ENCODE peak calls at places on chromosomes 12 and 14, in seven cellular contexts. V is nephron progenitor cell, X is NCI-H524, Q is ecto neural progenitor cell, N is kidney glomerular epithelial cell, H is left colon, B is gastrocnemius medialis. W is an unnamed sample.

GRCh38 chr14:22848391-22849164 is 12.2 kb downstream of the MMP14 start:
- DNase-seq in Q (no peak), V (peak), N (no peak), H (peak), B (peak), X (peak), W (no peak)

GRCh38 chr14:47227051-47227600 is 448.3 kb downstream of the MDGA2 start:
- DNase-seq in N (no peak), H (no peak), V (no peak), Q (no peak), B (no peak), X (no peak), W (peak)

GRCh38 chr12:15823360-15824128 is 34.4 kb upstream of the EPS8 start:
- DNase-seq in Q (no peak), N (no peak), B (no peak), H (no peak), X (no peak), V (no peak), W (no peak)

GRCh38 chr12:108856428-108857157 is 790 bp downstream of the SSH1 start:
- DNase-seq in X (peak), V (peak), B (peak), H (peak), N (peak), Q (peak), W (no peak)

GRCh38 chr14:57714487-57714899 is 151.4 kb downstream of the SLC35F4 start:
- DNase-seq in B (no peak), V (peak), H (no peak), Q (no peak), X (peak), N (peak), W (no peak)

GRCh38 chr14:78752789-78753188 is 582.6 kb downstream of the NRXN3 start:
- DNase-seq in B (no peak), Q (no peak), H (no peak), N (no peak), X (no peak), V (no peak), W (no peak)

GRCh38 chr12:28092396-28092795 is 97.9 kb upstream of the CCDC91 start:
- DNase-seq in V (no peak), Q (no peak), H (no peak), N (no peak), B (no peak), X (no peak), W (no peak)

GRCh38 chr12:12003609-12004008 is 67.1 kb upstream of the BCL2L14 start:
- DNase-seq in N (no peak), X (no peak), Q (no peak), H (no peak), V (no peak), B (no peak), W (no peak)

GRCh38 chr12:122845865-122846621 is 10.8 kb downstream of the HIP1R start:
- DNase-seq in V (no peak), H (no peak), Q (no peak), B (no peak), N (no peak), X (peak), W (no peak)

GRCh38 chr14:50087350-50088116 is 28.8 kb downstream of the VCPKMT start:
- DNase-seq in V (no peak), Q (no peak), N (no peak), H (no peak), B (no peak), X (peak), W (no peak)

GRCh38 chr14:92143962-92144361 is 22.2 kb downstream of the CPSF2 start:
- DNase-seq in V (no peak), N (no peak), B (no peak), Q (no peak), X (no peak), H (no peak), W (no peak)

GRCh38 chr12:57840701-57841100 is 5.8 kb downstream of the CTDSP2 start:
- DNase-seq in V (no peak), X (peak), H (no peak), Q (no peak), N (no peak), B (peak), W (no peak)

GRCh38 chr12:87117516-87117915 is 861.3 kb upstream of the MGAT4C start:
- DNase-seq in X (no peak), N (no peak), V (no peak), Q (no peak), H (no peak), B (no peak), W (no peak)